ENCODE peak calls at places on chromosome 14, in nine cellular contexts. D is neuronal stem cell; S is ovary; Q is uterus; U is Karpas-422; I is mammary epithelial cell; L is transverse colon; N is naive thymus-derived CD4-positive, alpha-beta T cell; A is tibial nerve. Y is an unnamed sample.

GRCh38 chr14:64200170-64200569 is 94.0 kb downstream of the ESR2 start:
- DNase-seq in U (no peak), D (no peak), I (no peak), A (no peak), S (peak; percentile 53), L (no peak), Q (no peak), N (no peak), Y (no peak)

GRCh38 chr14:63960926-63961567 is 108.2 kb downstream of the SYNE2 start:
- DNase-seq in D (no peak), U (no peak), I (no peak), Q (no peak), S (no peak), L (no peak), A (no peak), N (no peak), Y (no peak)

GRCh38 chr14:103296987-103297386 is 37.0 kb upstream of the EIF5 start:
- DNase-seq in S (no peak), U (no peak), D (no peak), A (no peak), I (no peak), N (no peak), Q (no peak), L (no peak), Y (no peak)

GRCh38 chr14:76050797-76051392 is 65.3 kb downstream of the IFT43 start:
- DNase-seq in Q (peak; percentile 54), I (peak; percentile 33), N (no peak), S (peak; percentile 66), D (peak; percentile 62), U (peak; percentile 92), A (peak; percentile 36), L (peak; percentile 40), Y (peak; percentile 74)

GRCh38 chr14:75123991-75124390 is 2.9 kb downstream of the NEK9 start:
- DNase-seq in U (no peak), S (no peak), N (no peak), A (no peak), I (peak; percentile 76), Q (peak; percentile 46), D (no peak), L (peak; percentile 19), Y (no peak)

GRCh38 chr14:59425322-59425945 is 39.7 kb downstream of the GPR135 start:
- DNase-seq in U (no peak), I (no peak), N (no peak), D (no peak), S (no peak), A (no peak), Q (no peak), L (no peak), Y (no peak)

GRCh38 chr14:95507701-95508103 is 8.7 kb downstream of the SYNE3 start:
- DNase-seq in A (no peak), D (no peak), U (no peak), I (peak; percentile 73), Q (no peak), N (no peak), S (no peak), L (no peak), Y (no peak)

GRCh38 chr14:33765251-33765650 is 185.6 kb downstream of the EGLN3 start:
- DNase-seq in Q (no peak), D (peak; percentile 45), L (no peak), A (no peak), N (no peak), U (peak; percentile 86), S (no peak), I (no peak), Y (peak; percentile 68)

DNA sequence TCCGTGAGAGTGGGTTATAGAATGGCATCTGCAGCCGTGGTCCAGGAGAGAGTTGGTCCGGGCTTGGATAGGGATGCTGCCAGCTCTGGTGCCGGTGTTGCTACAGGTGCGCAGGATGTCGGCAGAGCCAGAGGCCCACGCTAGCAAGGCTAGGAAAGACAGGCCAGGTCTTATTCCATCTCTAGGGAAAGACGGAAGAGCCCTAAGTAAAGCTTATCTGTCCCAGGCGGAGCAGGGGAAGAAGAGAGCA is 485 bp upstream of the PSME1 start:
- DNase-seq in L (no peak), D (no peak), N (no peak), A (no peak), S (no peak), U (no peak), I (no peak), Q (no peak), Y (no peak)
- H3K4me1 ChIP-seq in L (peaks cover 43% of the 10 kb centered on the region), D (peaks cover 11% of the 10 kb centered on the region), N (peaks cover 16% of the 10 kb centered on the region), A (peaks cover 46% of the 10 kb centered on the region), S (peaks cover 11% of the 10 kb centered on the region), U (peaks cover 42% of the 10 kb centered on the region), I (peaks cover 34% of the 10 kb centered on the region), Q (peaks cover 7% of the 10 kb centered on the region), Y (peaks cover 21% of the 10 kb centered on the region)

DNA sequence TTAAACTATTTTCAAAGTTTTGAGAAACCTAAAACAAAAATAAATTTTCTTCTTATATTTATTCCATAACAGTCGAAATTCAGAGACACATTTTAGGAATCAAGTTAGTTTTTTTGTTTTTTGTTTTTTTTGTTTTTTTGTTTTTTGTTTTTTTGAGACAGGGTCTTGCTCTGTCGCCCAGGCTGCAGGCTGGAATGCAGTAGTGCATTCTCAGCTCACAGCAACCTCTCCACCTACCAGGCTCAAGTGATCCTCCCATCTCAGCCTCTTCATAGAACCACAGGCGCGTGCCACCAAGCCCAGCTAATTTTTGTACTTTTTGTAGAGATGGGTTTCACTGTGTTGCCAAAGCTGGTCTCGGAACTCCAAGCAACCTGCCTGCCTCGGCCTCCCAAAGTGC is 18.5 kb upstream of the DNAAF2 start:
- DNase-seq in A (no peak), I (no peak), L (no peak), S (no peak), Q (no peak), U (no peak), D (no peak), N (no peak), Y (no peak)
- H3K36me3 ChIP-seq in A (no peaks in the 10 kb centered on the region), I (peaks cover 8% of the 10 kb centered on the region), L (no peaks in the 10 kb centered on the region), S (no peaks in the 10 kb centered on the region), Q (no peaks in the 10 kb centered on the region), U (peaks cover 33% of the 10 kb centered on the region), D (peaks cover 84% of the 10 kb centered on the region), N (no peaks in the 10 kb centered on the region), Y (peaks cover 43% of the 10 kb centered on the region)

GRCh38 chr14:99238234-99238633 is 33.8 kb downstream of the BCL11B start:
- DNase-seq in Q (no peak), I (no peak), L (no peak), A (no peak), D (no peak), S (no peak), U (no peak), N (no peak), Y (no peak)
- H3K4me1 ChIP-seq in Q (no peaks in the 10 kb centered on the region), I (peaks cover 15% of the 10 kb centered on the region), L (peaks cover 14% of the 10 kb centered on the region), A (no peaks in the 10 kb centered on the region), D (peaks cover 2% of the 10 kb centered on the region), S (no peaks in the 10 kb centered on the region), U (no peaks in the 10 kb centered on the region), N (peaks cover 97% of the 10 kb centered on the region), Y (peaks cover 18% of the 10 kb centered on the region)

GRCh38 chr14:54410215-54410614 is 13.4 kb downstream of the CDKN3 start:
- DNase-seq in L (no peak), S (no peak), I (no peak), U (no peak), Q (no peak), A (no peak), N (no peak), D (no peak), Y (no peak)
- H3K36me3 ChIP-seq in L (no peaks in the 10 kb centered on the region), S (no peaks in the 10 kb centered on the region), I (peaks cover 11% of the 10 kb centered on the region), U (peaks cover 50% of the 10 kb centered on the region), Q (no peaks in the 10 kb centered on the region), A (no peaks in the 10 kb centered on the region), N (no peaks in the 10 kb centered on the region), D (peaks cover 78% of the 10 kb centered on the region), Y (peaks cover 65% of the 10 kb centered on the region)

GRCh38 chr14:100106661-100107112 is 41.5 kb downstream of the EVL start:
- DNase-seq in I (no peak), A (no peak), S (no peak), D (no peak), Q (no peak), U (no peak), N (no peak), L (no peak), Y (no peak)

GRCh38 chr14:100104523-100105300 is 39.5 kb downstream of the EVL start:
- DNase-seq in L (no peak), A (no peak), S (no peak), U (no peak), D (no peak), N (no peak), I (peak; percentile 57), Q (no peak), Y (no peak)

GRCh38 chr14:100105357-100106169 is 40.3 kb downstream of the EVL start:
- DNase-seq in S (no peak), A (no peak), U (no peak), I (no peak), D (no peak), L (no peak), Q (no peak), N (no peak), Y (no peak)

GRCh38 chr14:100107236-100107635 is 42.0 kb downstream of the EVL start:
- DNase-seq in N (no peak), U (no peak), Q (no peak), D (no peak), I (peak; percentile 92), A (no peak), S (no peak), L (no peak), Y (no peak)

DNA sequence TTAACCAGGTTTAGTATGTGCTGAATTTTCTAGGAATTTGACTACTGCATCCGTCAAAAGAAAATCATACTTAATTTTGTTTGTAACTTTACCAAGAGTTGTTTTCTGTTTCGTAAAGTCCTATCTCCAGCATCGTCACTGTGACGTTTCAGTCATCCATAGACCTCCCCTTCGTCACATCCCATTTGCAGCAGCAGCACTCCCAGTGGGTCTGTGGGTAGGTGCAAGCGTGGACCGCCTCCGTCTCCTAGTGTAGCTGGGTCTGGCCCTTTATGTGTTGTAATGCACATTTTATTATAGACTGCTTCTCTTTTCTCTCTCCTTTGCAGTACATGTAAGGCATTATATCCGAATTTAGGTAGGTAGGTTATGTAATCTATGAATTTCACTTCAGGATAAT is 41.0 kb downstream of the EVL start:
- DNase-seq in L (no peak), A (no peak), Q (no peak), S (no peak), U (no peak), N (no peak), D (no peak), I (no peak), Y (no peak)
- H3K4me1 ChIP-seq in L (peaks cover 57% of the 10 kb centered on the region), A (peaks cover 61% of the 10 kb centered on the region), Q (peaks cover 29% of the 10 kb centered on the region), S (peaks cover 24% of the 10 kb centered on the region), U (peaks cover 14% of the 10 kb centered on the region), N (peaks cover 68% of the 10 kb centered on the region), D (peaks cover 4% of the 10 kb centered on the region), I (peaks cover 27% of the 10 kb centered on the region), Y (no peaks in the 10 kb centered on the region)

DNA sequence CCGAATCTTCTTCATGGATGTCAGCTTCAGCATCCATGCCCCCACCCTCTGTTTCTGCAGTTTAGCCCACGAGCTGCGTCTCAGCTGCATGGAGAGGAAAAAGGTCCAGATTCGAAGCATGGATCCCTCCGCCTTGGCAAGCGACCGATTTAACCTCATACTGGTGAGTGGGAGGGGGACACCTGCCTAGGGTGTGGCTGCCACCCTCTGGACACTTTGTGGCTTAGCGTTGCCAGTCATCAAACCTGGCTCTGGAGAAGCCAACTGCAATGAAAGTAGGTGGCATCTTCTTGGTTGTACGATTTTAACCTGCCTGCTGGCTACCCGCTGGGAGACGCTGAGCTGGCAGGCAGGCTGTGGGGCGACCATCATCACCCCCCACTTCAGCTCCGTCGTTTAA is 16.7 kb downstream of the DCAF4 start:
- DNase-seq in S (no peak), Q (no peak), L (no peak), D (no peak), A (no peak), N (no peak), U (no peak), I (no peak), Y (no peak)
- H3K36me3 ChIP-seq in S (no peaks in the 10 kb centered on the region), Q (no peaks in the 10 kb centered on the region), L (peaks cover 14% of the 10 kb centered on the region), D (peaks cover 21% of the 10 kb centered on the region), A (peaks cover 8% of the 10 kb centered on the region), N (peaks cover 11% of the 10 kb centered on the region), U (peaks cover 50% of the 10 kb centered on the region), I (peaks cover 20% of the 10 kb centered on the region), Y (peaks cover 52% of the 10 kb centered on the region)